ENCODE peak calls at places on chromosome 14, in six cellular contexts. P, F, E, A, S and C are unnamed samples.

GRCh38 chr14:38391334-38391733 is 135.4 kb upstream of the CLEC14A start:
- DNase-seq in P (no peak), F (no peak), E (no peak), A (no peak), S (no peak), C (no peak)

GRCh38 chr14:76928301-76928700 is 100.2 kb downstream of the IRF2BPL start:
- DNase-seq in P (no peak), F (no peak), E (no peak), A (no peak), S (no peak), C (no peak)

GRCh38 chr14:95901014-95901413 is 24.4 kb downstream of the TUNAR start:
- DNase-seq in P (no peak), F (no peak), E (peak), A (no peak), S (no peak), C (no peak)

GRCh38 chr14:78933948-78934524 is 763.9 kb downstream of the NRXN3 start:
- DNase-seq in P (peak), F (peak), E (peak), A (no peak), S (peak), C (peak)

GRCh38 chr14:64444984-64445845 is 20.1 kb upstream of the AKAP5 start:
- DNase-seq in P (peak), F (peak), E (no peak), A (no peak), S (no peak), C (peak)

GRCh38 chr14:104328607-104329006 is 190.2 kb downstream of the KIF26A start:
- DNase-seq in P (no peak), F (no peak), E (no peak), A (no peak), S (no peak), C (no peak)

GRCh38 chr14:106141242-106142220 is 615.1 kb downstream of the TMEM121 start:
- DNase-seq in P (no peak), F (no peak), E (peak), A (no peak), S (no peak), C (no peak)

GRCh38 chr14:96177766-96178377 is 26.8 kb upstream of the BDKRB2 start:
- DNase-seq in P (no peak), F (no peak), E (no peak), A (peak), S (no peak), C (no peak)

GRCh38 chr14:51867753-51868152 is 7.3 kb downstream of the GNG2 start:
- DNase-seq in P (no peak), F (no peak), E (no peak), A (no peak), S (no peak), C (no peak)

GRCh38 chr14:51079085-51079484 is 15.8 kb downstream of the TRIM9 start:
- DNase-seq in P (no peak), F (no peak), E (no peak), A (no peak), S (no peak), C (no peak)

GRCh38 chr14:81157431-81157830 is 63.3 kb downstream of the GTF2A1 start:
- DNase-seq in P (no peak), F (no peak), E (no peak), A (no peak), S (no peak), C (no peak)

GRCh38 chr14:50038398-50039119 is 77.8 kb downstream of the VCPKMT start:
- DNase-seq in P (no peak), F (peak), E (no peak), A (peak), S (no peak), C (peak)

GRCh38 chr14:39396448-39396847 is 35.8 kb downstream of the FBXO33 start:
- DNase-seq in P (no peak), F (no peak), E (no peak), A (no peak), S (no peak), C (no peak)

GRCh38 chr14:37094502-37094901 is 77.9 kb downstream of the SLC25A21 start:
- DNase-seq in P (no peak), F (no peak), E (no peak), A (no peak), S (no peak), C (no peak)